ENCODE peak calls at places on chromosomes 11 and 22, in four cellular contexts. I is A673, P is brain microvascular endothelial cell, S is HCT116. X is an unnamed sample.

GRCh38 chr11:30316237-30316636 is 6.7 kb upstream of the ARL14EP start:
- DNase-seq in I (peak), P (no peak), S (no peak), X (no peak)

GRCh38 chr11:79439893-79440450 is 858 bp downstream of the TENM4 start:
- DNase-seq in I (peak), P (no peak), S (no peak), X (no peak)

GRCh38 chr22:47333625-47334024 is 571.2 kb downstream of the TBC1D22A start:
- DNase-seq in I (peak), P (peak), S (peak), X (no peak)

GRCh38 chr11:32137263-32137662 is 46.4 kb downstream of the RCN1 start:
- DNase-seq in I (peak), P (peak), S (peak), X (peak)

GRCh38 chr11:116869610-116870009 is 32.2 kb upstream of the APOA1 start:
- DNase-seq in I (no peak), P (no peak), S (no peak), X (no peak)

GRCh38 chr11:111565111-111565720 is 24.7 kb downstream of the LAYN start:
- DNase-seq in I (peak), P (peak), S (peak), X (no peak)

GRCh38 chr11:99865951-99866350 is 821.1 kb upstream of the ARHGAP42 start:
- DNase-seq in I (peak), P (peak), S (no peak), X (peak)

GRCh38 chr11:88424881-88425280 is 87.3 kb upstream of the CTSC start:
- DNase-seq in I (no peak), P (no peak), S (no peak), X (no peak)

GRCh38 chr11:71096751-71097388 is 155.5 kb downstream of the SHANK2 start:
- DNase-seq in I (no peak), P (no peak), S (no peak), X (no peak)

GRCh38 chr11:118652681-118653181 is 26.7 kb downstream of the TREH start:
- DNase-seq in I (no peak), P (no peak), S (no peak), X (no peak)

GRCh38 chr11:92035488-92035887 is 189.1 kb upstream of the FAT3 start:
- DNase-seq in I (no peak), P (no peak), S (no peak), X (no peak)

GRCh38 chr11:9527481-9528140 is 45.9 kb upstream of the WEE1 start:
- DNase-seq in I (no peak), P (peak), S (peak), X (peak)

GRCh38 chr22:19429950-19430889 is 1.3 kb downstream of the HIRA start:
- DNase-seq in I (peak), P (peak), S (no peak), X (peak)

GRCh38 chr11:67290801-67291200 is 1.7 kb downstream of the ANKRD13D start:
- DNase-seq in I (no peak), P (no peak), S (no peak), X (no peak)

GRCh38 chr22:38402204-38402603 is 52.8 kb downstream of the KCNJ4 start:
- DNase-seq in I (no peak), P (no peak), S (no peak), X (no peak)

GRCh38 chr11:130772266-130773227 is 143.7 kb downstream of the SNX19 start:
- DNase-seq in I (no peak), P (peak), S (no peak), X (peak)

GRCh38 chr11:11667056-11667455 is 45.3 kb upstream of the GALNT18 start:
- DNase-seq in I (no peak), P (no peak), S (no peak), X (no peak)

GRCh38 chr11:23956586-23956985 is 540.3 kb upstream of the LUZP2 start:
- DNase-seq in I (no peak), P (no peak), S (no peak), X (no peak)

GRCh38 chr11:43245471-43245870 is 66.3 kb upstream of the API5 start:
- DNase-seq in I (no peak), P (no peak), S (no peak), X (no peak)

GRCh38 chr11:118715837-118716260 is 36.4 kb upstream of the TREH start:
- DNase-seq in I (peak), P (no peak), S (no peak), X (no peak)

GRCh38 chr11:123238297-123238696 is 43.2 kb upstream of the CLMP start:
- DNase-seq in I (no peak), P (no peak), S (no peak), X (peak)

GRCh38 chr11:77723024-77723423 is 85.4 kb upstream of the CLNS1A start:
- DNase-seq in I (no peak), P (no peak), S (no peak), X (no peak)

GRCh38 chr11:3642071-3642951 is 519 bp upstream of the ART5 start:
- DNase-seq in I (peak), P (peak), S (peak), X (peak)

GRCh38 chr11:71268706-71269321 is 16.4 kb upstream of the SHANK2 start:
- DNase-seq in I (no peak), P (no peak), S (no peak), X (no peak)

GRCh38 chr11:15585587-15586331 is 471.0 kb downstream of the INSC start:
- DNase-seq in I (no peak), P (no peak), S (no peak), X (no peak)

GRCh38 chr11:107293677-107294344 is 163.8 kb downstream of the CWF19L2 start:
- DNase-seq in I (peak), P (peak), S (no peak), X (no peak)

GRCh38 chr11:122197055-122197987 is 81.3 kb upstream of the BLID start:
- DNase-seq in I (peak), P (peak), S (peak), X (peak)

GRCh38 chr11:87356428-87356827 is 318.7 kb downstream of the TMEM135 start:
- DNase-seq in I (no peak), P (no peak), S (no peak), X (no peak)

GRCh38 chr11:120182790-120183491 is 27.9 kb upstream of the OAF start:
- DNase-seq in I (no peak), P (no peak), S (no peak), X (no peak)

GRCh38 chr11:109197656-109198055 is 224.3 kb upstream of the C11orf87 start:
- DNase-seq in I (no peak), P (peak), S (no peak), X (peak)

GRCh38 chr22:40193429-40194421 is 16.0 kb downstream of the TNRC6B start:
- DNase-seq in I (peak), P (no peak), S (no peak), X (no peak)

GRCh38 chr11:82906236-82906635 is 4.7 kb downstream of the DDIAS start:
- DNase-seq in I (peak), P (no peak), S (peak), X (no peak)

GRCh38 chr11:17775035-17775348 is 40.4 kb downstream of the KCNC1 start:
- DNase-seq in I (no peak), P (no peak), S (no peak), X (no peak)

GRCh38 chr11:35045219-35045819 is 93.7 kb upstream of the CD44 start:
- DNase-seq in I (no peak), P (no peak), S (no peak), X (no peak)

GRCh38 chr22:47695176-47695575 is 932.7 kb downstream of the TBC1D22A start:
- DNase-seq in I (no peak), P (no peak), S (no peak), X (no peak)

GRCh38 chr11:103031834-103032233 is 60.1 kb downstream of the DCUN1D5 start:
- DNase-seq in I (no peak), P (peak), S (no peak), X (no peak)

GRCh38 chr11:64694026-64694755 is 28.8 kb downstream of the NRXN2 start:
- DNase-seq in I (no peak), P (no peak), S (no peak), X (no peak)

GRCh38 chr11:21566521-21567100 is 626.3 kb upstream of the ANO5 start:
- DNase-seq in I (no peak), P (no peak), S (no peak), X (no peak)

GRCh38 chr11:21567628-21568290 is 625.1 kb upstream of the ANO5 start:
- DNase-seq in I (no peak), P (no peak), S (no peak), X (no peak)

GRCh38 chr11:21564813-21565212 is 628.1 kb upstream of the ANO5 start:
- DNase-seq in I (no peak), P (no peak), S (no peak), X (no peak)

GRCh38 chr11:21564095-21564494 is 628.8 kb upstream of the ANO5 start:
- DNase-seq in I (no peak), P (no peak), S (no peak), X (no peak)

GRCh38 chr11:21565283-21565682 is 627.6 kb upstream of the ANO5 start:
- DNase-seq in I (no peak), P (no peak), S (no peak), X (no peak)
- H3K4me3 ChIP-seq in I (no peak), P (no peak), S (no peak), X (no peak)

GRCh38 chr22:27327981-27328721 is 473.4 kb downstream of the MN1 start:
- DNase-seq in I (no peak), P (no peak), S (no peak), X (no peak)

GRCh38 chr22:27329966-27330645 is 471.4 kb downstream of the MN1 start:
- DNase-seq in I (no peak), P (no peak), S (no peak), X (no peak)

GRCh38 chr22:27329471-27329870 is 472.1 kb downstream of the MN1 start:
- DNase-seq in I (no peak), P (no peak), S (no peak), X (no peak)

GRCh38 chr22:27335102-27335660 is 466.4 kb downstream of the MN1 start:
- DNase-seq in I (no peak), P (no peak), S (no peak), X (no peak)

GRCh38 chr22:27331526-27332281 is 469.9 kb downstream of the MN1 start:
- DNase-seq in I (peak), P (peak), S (no peak), X (peak)
- H3K4me3 ChIP-seq in I (no peak), P (no peak), S (no peak), X (no peak)

GRCh38 chr11:1389103-1389931 is 417 bp upstream of the BRSK2 start:
- DNase-seq in I (peak), P (peak), S (peak), X (peak)

GRCh38 chr11:1387961-1388762 is 1.6 kb upstream of the BRSK2 start:
- DNase-seq in I (no peak), P (no peak), S (no peak), X (no peak)

GRCh38 chr11:1387521-1387920 is 2.2 kb upstream of the BRSK2 start:
- DNase-seq in I (no peak), P (no peak), S (no peak), X (no peak)

GRCh38 chr11:1389932-1390587 is at the start of gene BRSK2:
- DNase-seq in I (no peak), P (no peak), S (no peak), X (no peak)

GRCh38 chr11:1388763-1389102 is 1.0 kb upstream of the BRSK2 start:
- DNase-seq in I (no peak), P (no peak), S (no peak), X (no peak)
- H3K4me3 ChIP-seq in I (peak), P (peak), S (no peak), X (peak)

GRCh38 chr22:17191163-17191562 is 28.1 kb downstream of the ADA2 start:
- DNase-seq in I (no peak), P (peak), S (no peak), X (no peak)
- H3K4me3 ChIP-seq in I (no peak), P (no peak), S (peak), X (no peak)

DNA sequence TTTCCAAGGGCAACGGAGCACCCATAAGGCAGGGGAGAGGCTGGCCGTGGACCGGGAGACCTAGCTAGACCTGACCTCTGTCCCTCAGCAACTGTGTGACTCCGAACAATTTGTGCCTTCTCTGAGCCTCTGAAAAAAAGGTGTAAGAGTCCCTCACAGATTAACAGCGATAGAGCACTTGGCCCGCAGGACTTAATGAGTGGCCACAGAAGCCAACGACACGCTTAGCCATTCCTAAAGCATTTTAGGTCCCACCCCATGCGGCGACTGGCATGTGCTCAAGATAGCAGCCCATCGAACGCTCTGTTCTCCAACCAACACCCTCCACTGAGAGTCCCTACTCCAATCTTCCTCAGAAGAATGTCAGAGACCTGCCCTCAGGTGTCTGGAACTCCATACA is 1.5 kb downstream of the SULT4A1 start:
- DNase-seq in I (no peak), P (no peak), S (no peak), X (no peak)
- H3K4me3 ChIP-seq in I (no peak), P (no peak), S (peak), X (peak)

GRCh38 chr22:46309526-46310085 is 12.9 kb downstream of the GTSE1 start:
- DNase-seq in I (no peak), P (no peak), S (no peak), X (no peak)

GRCh38 chr22:46315976-46316375 is 19.3 kb downstream of the GTSE1 start:
- DNase-seq in I (no peak), P (no peak), S (no peak), X (no peak)

GRCh38 chr22:46308283-46308988 is 11.8 kb downstream of the GTSE1 start:
- DNase-seq in I (no peak), P (no peak), S (no peak), X (no peak)

GRCh38 chr22:46317646-46318045 is 17.9 kb upstream of the TRMU start:
- DNase-seq in I (no peak), P (no peak), S (no peak), X (no peak)

DNA sequence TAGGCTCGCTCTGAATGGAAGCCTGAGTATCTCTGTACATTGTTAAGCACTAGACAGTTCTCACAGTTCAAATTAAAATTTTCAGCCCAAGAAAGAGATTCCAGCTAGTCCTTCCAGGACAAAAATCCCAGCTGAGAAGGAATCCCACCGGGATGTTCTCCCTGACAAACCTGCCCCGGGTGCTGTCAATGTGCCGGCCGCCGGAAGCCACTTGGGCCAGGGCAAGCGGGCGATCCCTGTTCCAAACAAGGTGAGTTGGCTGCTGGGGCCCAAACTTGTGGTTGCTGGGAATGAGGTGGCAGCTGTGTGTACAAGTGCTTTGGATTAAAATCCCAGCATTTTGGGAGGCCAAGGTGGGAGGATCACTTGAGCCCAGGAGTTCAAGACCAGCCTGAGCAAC is 15.4 kb downstream of the GTSE1 start:
- DNase-seq in I (no peak), P (no peak), S (no peak), X (no peak)
- H3K4me3 ChIP-seq in I (no peak), P (no peak), S (no peak), X (no peak)

GRCh38 chr11:61515686-61516085 is 7.1 kb downstream of the LRRC10B start:
- DNase-seq in I (no peak), P (no peak), S (no peak), X (no peak)
- H3K4me3 ChIP-seq in I (no peak), P (no peak), S (no peak), X (no peak)

DNA sequence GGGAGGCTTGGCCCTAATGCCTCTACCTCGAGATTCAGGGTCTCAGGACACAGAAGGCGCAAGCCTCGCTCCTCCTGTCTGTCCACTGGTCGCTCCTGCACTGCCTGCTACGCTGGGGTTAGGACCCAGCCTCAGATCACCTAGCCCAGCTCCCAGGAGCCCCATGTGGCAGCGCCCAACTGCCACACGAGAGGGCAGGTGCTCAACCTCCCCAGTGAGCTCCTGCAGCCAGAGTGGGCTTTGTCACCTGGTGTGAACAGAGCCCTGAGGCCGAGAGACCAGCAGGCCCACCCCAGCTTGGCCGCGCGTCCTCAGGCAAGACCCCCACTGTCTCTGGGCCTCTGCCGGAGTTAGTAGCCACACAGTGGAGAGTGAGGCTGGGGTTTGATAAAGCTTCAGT is 21.7 kb upstream of the PPARA start:
- DNase-seq in I (no peak), P (no peak), S (no peak), X (no peak)
- H3K4me3 ChIP-seq in I (no peak), P (no peak), S (no peak), X (no peak)

GRCh38 chr11:28738549-28738948 is 630.4 kb downstream of the METTL15 start:
- DNase-seq in I (no peak), P (no peak), S (no peak), X (no peak)

GRCh38 chr11:28739489-28740280 is 631.5 kb downstream of the METTL15 start:
- DNase-seq in I (no peak), P (no peak), S (no peak), X (no peak)

GRCh38 chr11:28743101-28743550 is 634.9 kb downstream of the METTL15 start:
- DNase-seq in I (no peak), P (no peak), S (no peak), X (no peak)
- H3K4me3 ChIP-seq in I (no peak), P (no peak), S (no peak), X (no peak)

X was measured in skeletal muscle cell.